ENCODE peak calls at places on chromosomes 5 and 9, in six cellular contexts. U is HCT116, Q is GM23338, V is HepG2, T is HL-60, L is K562. O is an unnamed sample.

GRCh38 chr5:134224905-134225779 is 731 bp downstream of the PPP2CA start:
- DNase-seq in U (no peak), Q (peak; percentile 90), V (peak; percentile 65), T (peak; percentile 12), L (peak; percentile 75), O (no peak)

GRCh38 chr5:34886718-34887117 is 28.6 kb downstream of the RAD1 start:
- DNase-seq in U (no peak), Q (no peak), V (no peak), T (no peak), L (no peak), O (no peak)

GRCh38 chr9:123319541-123320339 is 36.3 kb upstream of the CRB2 start:
- DNase-seq in U (no peak), Q (no peak), V (peak; percentile 34), T (no peak), L (no peak), O (no peak)

GRCh38 chr5:43996221-43996620 is 393.0 kb downstream of the FGF10 start:
- DNase-seq in U (no peak), Q (no peak), V (no peak), T (no peak), L (no peak), O (no peak)

GRCh38 chr9:99012957-99013512 is 69.3 kb downstream of the COL15A1 start:
- DNase-seq in U (no peak), Q (no peak), V (no peak), T (no peak), L (peak; percentile 51), O (no peak)

GRCh38 chr9:135201711-135202110 is 114.2 kb downstream of the OLFM1 start:
- DNase-seq in U (no peak), Q (no peak), V (no peak), T (no peak), L (no peak), O (no peak)

GRCh38 chr9:99851028-99851822 is 29.5 kb downstream of the NR4A3 start:
- DNase-seq in U (no peak), Q (no peak), V (no peak), T (no peak), L (no peak), O (no peak)

GRCh38 chr9:68669189-68669588 is 35.9 kb upstream of the PIP5K1B start:
- DNase-seq in U (no peak), Q (peak; percentile 27), V (no peak), T (no peak), L (no peak), O (no peak)

GRCh38 chr9:120904061-120904998 is 22.3 kb downstream of the TRAF1 start:
- DNase-seq in U (no peak), Q (no peak), V (no peak), T (no peak), L (no peak), O (no peak)

GRCh38 chr9:97573482-97574073 is 59.6 kb downstream of the TSTD2 start:
- DNase-seq in U (peak; percentile 29), Q (no peak), V (peak; percentile 12), T (no peak), L (no peak), O (no peak)

GRCh38 chr9:68746564-68746963 is 41.5 kb downstream of the PIP5K1B start:
- DNase-seq in U (no peak), Q (no peak), V (no peak), T (no peak), L (no peak), O (no peak)

GRCh38 chr9:79408200-79408599 is 163.6 kb upstream of the TLE4 start:
- DNase-seq in U (no peak), Q (peak; percentile 30), V (no peak), T (no peak), L (no peak), O (no peak)

GRCh38 chr9:20582150-20582549 is 40.1 kb downstream of the MLLT3 start:
- DNase-seq in U (no peak), Q (no peak), V (no peak), T (no peak), L (no peak), O (no peak)

GRCh38 chr9:79692857-79693571 is 121.2 kb downstream of the TLE4 start:
- DNase-seq in U (no peak), Q (no peak), V (no peak), T (no peak), L (no peak), O (no peak)

GRCh38 chr9:100011062-100011681 is 87.6 kb downstream of the ERP44 start:
- DNase-seq in U (peak; percentile 59), Q (peak; percentile 79), V (peak; percentile 59), T (peak; percentile 55), L (peak; percentile 48), O (no peak)

GRCh38 chr9:6782981-6783380 is 25.2 kb downstream of the KDM4C start:
- DNase-seq in U (no peak), Q (no peak), V (no peak), T (peak; percentile 41), L (no peak), O (no peak)

GRCh38 chr9:115211413-115212204 is 93.7 kb upstream of the TNC start:
- DNase-seq in U (no peak), Q (no peak), V (no peak), T (no peak), L (no peak), O (no peak)

GRCh38 chr5:127757576-127757975 is 54.4 kb downstream of the CCDC192 start:
- DNase-seq in U (peak; percentile 48), Q (peak; percentile 42), V (no peak), T (peak; percentile 11), L (peak; percentile 21), O (peak; percentile 47)

GRCh38 chr5:157309796-157310195 is 43.9 kb downstream of the CYFIP2 start:
- DNase-seq in U (no peak), Q (peak; percentile 16), V (no peak), T (no peak), L (no peak), O (no peak)

GRCh38 chr9:35661756-35662350 is 3.1 kb downstream of the ARHGEF39 start:
- DNase-seq in U (no peak), Q (no peak), V (peak; percentile 42), T (no peak), L (no peak), O (no peak)

GRCh38 chr5:87949665-87950640 is 318.7 kb downstream of the TMEM161B start:
- DNase-seq in U (no peak), Q (no peak), V (no peak), T (no peak), L (no peak), O (no peak)

GRCh38 chr9:106697799-106698591 is 165.0 kb upstream of the ZNF462 start:
- DNase-seq in U (no peak), Q (peak; percentile 15), V (no peak), T (no peak), L (no peak), O (no peak)
- H3K4me3 ChIP-seq in U (no peak overlapping the region), Q (no peak overlapping the region), V (no peak overlapping the region), T (no peak overlapping the region), L (no peak overlapping the region), O (no peak overlapping the region)

GRCh38 chr9:133370680-133371079 is 5.2 kb downstream of the SURF4 start:
- DNase-seq in U (no peak), Q (no peak), V (no peak), T (no peak), L (no peak), O (no peak)

GRCh38 chr9:133369419-133369818 is 6.4 kb downstream of the SURF4 start:
- DNase-seq in U (no peak), Q (no peak), V (no peak), T (no peak), L (no peak), O (no peak)

GRCh38 chr9:133372144-133372543 is 3.7 kb downstream of the SURF4 start:
- DNase-seq in U (no peak), Q (no peak), V (no peak), T (no peak), L (no peak), O (no peak)

GRCh38 chr9:133369923-133370322 is 5.9 kb downstream of the SURF4 start:
- DNase-seq in U (no peak), Q (no peak), V (no peak), T (no peak), L (no peak), O (no peak)

GRCh38 chr9:133371261-133371711 is 4.6 kb downstream of the SURF4 start:
- DNase-seq in U (no peak), Q (no peak), V (no peak), T (peak; percentile 46), L (peak; percentile 45), O (no peak)
- TF ChIP-seq REST in U (no peak), Q (no peak), V (no peak), T (no peak), L (no peak), O (no peak)

DNA sequence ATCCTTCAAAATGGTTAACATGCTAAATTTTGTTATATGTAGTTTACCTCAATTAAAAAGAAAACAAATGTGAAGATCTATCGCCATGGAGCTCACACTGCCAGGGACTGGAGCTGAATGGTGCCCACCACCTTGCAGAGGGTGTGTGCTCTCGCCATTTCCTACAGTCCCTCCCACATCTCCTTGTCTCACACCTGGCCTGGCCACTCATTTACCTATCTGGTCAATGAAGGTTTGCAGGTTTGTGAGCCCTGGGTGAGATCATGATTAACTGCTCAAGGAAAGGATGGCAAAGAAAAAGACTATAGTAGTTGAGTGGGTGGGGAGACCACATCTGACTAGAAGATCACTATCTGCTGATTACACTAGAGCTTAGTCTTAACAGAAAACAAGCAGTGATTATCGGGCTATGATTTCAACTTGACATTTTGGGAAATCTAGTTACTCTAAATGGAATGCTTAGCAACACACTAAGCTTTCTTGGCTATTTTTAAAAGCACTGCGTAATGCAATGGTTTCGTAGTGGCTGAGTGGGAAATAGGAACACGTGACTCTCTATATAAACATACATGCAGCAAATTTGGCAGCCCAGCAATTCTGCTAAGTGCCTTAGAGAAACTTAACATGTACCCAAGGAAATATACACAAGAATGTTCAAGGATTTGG is 27.3 kb downstream of the PUM3 start:
- DNase-seq in U (no peak), Q (peak; percentile 28), V (no peak), T (no peak), L (no peak), O (no peak)
- TF ChIP-seq POLR2AphosphoS5 in U (no peak), Q (no peak), V (no peak), T (no peak), L (no peak), O (no peak)

GRCh38 chr9:102044133-102044532 is 305.7 kb upstream of the GRIN3A start:
- DNase-seq in U (no peak), Q (no peak), V (no peak), T (no peak), L (no peak), O (no peak)

GRCh38 chr9:102054811-102055210 is 316.4 kb upstream of the GRIN3A start:
- DNase-seq in U (no peak), Q (no peak), V (no peak), T (no peak), L (no peak), O (no peak)

GRCh38 chr9:102047549-102047948 is 309.1 kb upstream of the GRIN3A start:
- DNase-seq in U (no peak), Q (no peak), V (no peak), T (no peak), L (no peak), O (no peak)

DNA sequence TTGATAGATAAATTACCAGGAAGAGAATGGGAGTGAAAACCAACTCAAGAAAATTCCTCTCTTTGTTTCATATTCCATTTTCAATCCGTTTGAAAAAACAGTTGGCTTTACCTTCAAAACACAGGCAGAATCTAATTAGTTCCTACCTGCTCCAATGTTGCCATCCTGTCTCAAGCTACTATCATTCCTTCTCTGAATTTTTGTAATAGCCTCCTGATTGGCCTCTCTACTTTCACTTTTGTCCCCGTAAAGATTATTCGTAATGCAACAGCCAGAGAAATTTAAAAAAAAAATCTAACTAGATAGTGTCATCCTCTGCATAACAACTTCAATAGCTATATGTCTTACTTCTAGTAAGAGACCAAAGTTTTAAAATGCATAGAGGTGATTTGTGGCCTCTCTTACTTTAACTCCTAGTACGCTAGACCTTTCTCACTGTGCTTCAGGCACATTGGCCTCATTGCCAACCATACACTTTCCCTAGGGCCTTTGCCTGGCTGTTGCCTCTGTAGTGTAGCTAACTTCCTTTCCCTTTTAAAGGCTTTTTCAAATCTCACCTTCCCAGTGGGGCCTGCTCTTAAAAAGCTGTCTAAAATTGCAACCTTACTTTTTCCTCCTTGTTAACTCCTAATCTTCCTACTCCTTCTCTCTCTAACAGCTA is 311.3 kb upstream of the GRIN3A start:
- DNase-seq in U (no peak), Q (no peak), V (no peak), T (no peak), L (no peak), O (no peak)
- H3K4me3 ChIP-seq in U (no peak overlapping the region), Q (no peak overlapping the region), V (no peak overlapping the region), T (no peak overlapping the region), L (no peak overlapping the region), O (no peak overlapping the region)